ENCODE peak calls at places on chromosomes 7 and 10, in nine cellular contexts. F is stimulated activated CD4-positive, alpha-beta T cell treated with anti-CD3 and anti-CD28 coated beads, Interleukin-15, amount 100 ng/mL, for 1 hour; P is heart right ventricle; J is stimulated activated CD8-positive, alpha-beta memory T cell treated with anti-CD3 and anti-CD28 coated beads, Interleukin-4, amount 100 ng/mL, for 1 hour; M is GM04504; X is NCI-H460; K is fibroblast of villous mesenchyme; T is GM04503; I is activated CD8-positive, alpha-beta memory T cell treated with anti-CD3 and anti-CD28 coated beads for 4 hours. S is an unnamed sample.

GRCh38 chr10:7908541-7909210 is 90.4 kb downstream of the TAF3 start:
- DNase-seq in F (no peak), P (no peak), J (no peak), M (no peak), X (no peak), K (no peak), T (no peak), I (no peak), S (no peak)

GRCh38 chr10:24894728-24895127 is 57.7 kb downstream of the PRTFDC1 start:
- DNase-seq in F (no peak), P (no peak), J (no peak), M (no peak), X (no peak), K (no peak), T (no peak), I (no peak), S (no peak)

GRCh38 chr7:134004829-134005505 is 122.2 kb upstream of the LRGUK start:
- DNase-seq in F (no peak), P (no peak), J (no peak), M (no peak), X (no peak), K (no peak), T (no peak), I (no peak), S (no peak)

GRCh38 chr10:43389867-43390266 is 18.4 kb downstream of the FXYD4 start:
- DNase-seq in F (no peak), P (no peak), J (no peak), M (no peak), X (no peak), K (peak), T (no peak), I (no peak), S (no peak)

GRCh38 chr10:3782456-3783312 is 2.3 kb downstream of the KLF6 start:
- DNase-seq in F (peak), P (peak), J (no peak), M (peak), X (peak), K (peak), T (peak), I (no peak), S (peak)

GRCh38 chr10:50312464-50313437 is 61.4 kb upstream of the ASAH2 start:
- DNase-seq in F (no peak), P (no peak), J (no peak), M (peak), X (no peak), K (peak), T (peak), I (no peak), S (no peak)

GRCh38 chr7:140621326-140622035 is 19.1 kb downstream of the DENND2A start:
- DNase-seq in F (no peak), P (no peak), J (no peak), M (no peak), X (no peak), K (no peak), T (no peak), I (no peak), S (no peak)

GRCh38 chr7:11841657-11842056 is 9.7 kb upstream of the THSD7A start:
- DNase-seq in F (no peak), P (no peak), J (no peak), M (no peak), X (no peak), K (no peak), T (no peak), I (no peak), S (no peak)